ENCODE peak calls at places on chromosomes 6 and 20, in four cellular contexts. W is naive thymus-derived CD4-positive, alpha-beta T cell; Q is PC-3; A is mammary epithelial cell. R is an unnamed sample. For H3K4me1, the result is how much of the 10 kb centered on the place peaks cover.

GRCh38 chr6:34140075-34140474 is 5.8 kb downstream of the GRM4 start:
- DNase-seq in W (no peak), Q (no peak), A (no peak), R (no peak)

GRCh38 chr6:158316022-158316421 is 3.8 kb downstream of the TULP4 start:
- DNase-seq in W (no peak), Q (peak), A (peak), R (no peak)

GRCh38 chr6:147260091-147260490 is 55.9 kb downstream of the STXBP5 start:
- DNase-seq in W (no peak), Q (no peak), A (peak), R (no peak)

GRCh38 chr6:139376054-139376355 is 1.6 kb upstream of the CITED2 start:
- DNase-seq in W (no peak), Q (peak), A (no peak), R (no peak)

GRCh38 chr6:166777096-166777630 is 150.1 kb upstream of the RPS6KA2 start:
- DNase-seq in W (no peak), Q (no peak), A (no peak), R (no peak)

GRCh38 chr20:7856756-7857155 is 83.5 kb downstream of the HAO1 start:
- DNase-seq in W (no peak), Q (peak), A (peak), R (no peak)

GRCh38 chr6:144190593-144190992 is 40.3 kb downstream of the STX11 start:
- DNase-seq in W (no peak), Q (peak), A (peak), R (no peak)

GRCh38 chr6:161029195-161029809 is 37.7 kb downstream of the MAP3K4 start:
- DNase-seq in W (no peak), Q (no peak), A (peak), R (no peak)

GRCh38 chr6:75204222-75204958 is 1.5 kb downstream of the COL12A1 start:
- DNase-seq in W (no peak), Q (peak), A (peak), R (no peak)

GRCh38 chr6:169789944-169790927 is 38.8 kb downstream of the ERMARD start:
- DNase-seq in W (peak), Q (peak), A (peak), R (peak)

GRCh38 chr20:58895099-58895795 is 42.7 kb downstream of the GNAS start:
- DNase-seq in W (no peak), Q (no peak), A (no peak), R (no peak)

GRCh38 chr6:7058250-7058923 is 49.4 kb upstream of the RREB1 start:
- DNase-seq in W (no peak), Q (peak), A (peak), R (no peak)

GRCh38 chr6:88614306-88614877 is 349.0 kb downstream of the RNGTT start:
- DNase-seq in W (no peak), Q (no peak), A (no peak), R (no peak)

GRCh38 chr6:121597654-121598053 is 162.2 kb downstream of the GJA1 start:
- DNase-seq in W (no peak), Q (peak), A (peak), R (no peak)

GRCh38 chr20:21102252-21102609 is 3.9 kb downstream of the LINC00237 start:
- DNase-seq in W (no peak), Q (no peak), A (no peak), R (no peak)

GRCh38 chr6:12439296-12439695 is 149.1 kb downstream of the EDN1 start:
- DNase-seq in W (no peak), Q (no peak), A (peak), R (no peak)

GRCh38 chr6:16750566-16750965 is 10.7 kb downstream of the ATXN1 start:
- DNase-seq in W (no peak), Q (no peak), A (no peak), R (no peak)

GRCh38 chr6:107113460-107114212 is 1.7 kb downstream of the BEND3 start:
- DNase-seq in W (no peak), Q (no peak), A (peak), R (no peak)

GRCh38 chr20:45346851-45347250 is 1.4 kb downstream of the SDC4 start:
- DNase-seq in W (no peak), Q (peak), A (no peak), R (no peak)

GRCh38 chr6:10111975-10112374 is 302.9 kb downstream of the TFAP2A start:
- DNase-seq in W (no peak), Q (no peak), A (no peak), R (no peak)

GRCh38 chr20:56343861-56344381 is 14.9 kb upstream of the FAM210B start:
- DNase-seq in W (no peak), Q (peak), A (peak), R (no peak)

GRCh38 chr6:22322103-22322882 is 25.5 kb upstream of the PRL start:
- DNase-seq in W (no peak), Q (no peak), A (no peak), R (no peak)

GRCh38 chr6:154394571-154394970 is 38.0 kb upstream of the IPCEF1 start:
- DNase-seq in W (no peak), Q (no peak), A (no peak), R (no peak)

GRCh38 chr6:148599967-148600426 is 146.8 kb upstream of the UST start:
- DNase-seq in W (no peak), Q (no peak), A (no peak), R (no peak)

GRCh38 chr6:111484655-111484974 is 1.6 kb upstream of the REV3L start:
- DNase-seq in W (no peak), Q (no peak), A (no peak), R (no peak)

GRCh38 chr6:51678905-51679620 is 408.4 kb downstream of the PKHD1 start:
- DNase-seq in W (no peak), Q (peak), A (peak), R (no peak)

GRCh38 chr6:89993411-89993810 is 99.1 kb downstream of the GJA10 start:
- DNase-seq in W (no peak), Q (no peak), A (no peak), R (no peak)

GRCh38 chr20:46400253-46400652 is 6.2 kb downstream of the ELMO2 start:
- DNase-seq in W (no peak), Q (no peak), A (no peak), R (no peak)

GRCh38 chr6:45990162-45990561 is 25.5 kb downstream of the CLIC5 start:
- DNase-seq in W (no peak), Q (no peak), A (no peak), R (no peak)
- H3K4me1 ChIP-seq in W (under half), Q (under half), A (under half), R (under half)

GRCh38 chr20:4998160-4998651 is 3.1 kb downstream of the SLC23A2 start:
- DNase-seq in W (no peak), Q (peak), A (no peak), R (no peak)

GRCh38 chr20:5000263-5001173 is 792 bp downstream of the SLC23A2 start:
- DNase-seq in W (peak), Q (no peak), A (no peak), R (peak)

GRCh38 chr20:4999788-5000187 is 1.5 kb downstream of the SLC23A2 start:
- DNase-seq in W (no peak), Q (no peak), A (no peak), R (no peak)

GRCh38 chr20:5001174-5002076 is at the start of gene SLC23A2:
- DNase-seq in W (peak), Q (peak), A (no peak), R (peak)

DNA sequence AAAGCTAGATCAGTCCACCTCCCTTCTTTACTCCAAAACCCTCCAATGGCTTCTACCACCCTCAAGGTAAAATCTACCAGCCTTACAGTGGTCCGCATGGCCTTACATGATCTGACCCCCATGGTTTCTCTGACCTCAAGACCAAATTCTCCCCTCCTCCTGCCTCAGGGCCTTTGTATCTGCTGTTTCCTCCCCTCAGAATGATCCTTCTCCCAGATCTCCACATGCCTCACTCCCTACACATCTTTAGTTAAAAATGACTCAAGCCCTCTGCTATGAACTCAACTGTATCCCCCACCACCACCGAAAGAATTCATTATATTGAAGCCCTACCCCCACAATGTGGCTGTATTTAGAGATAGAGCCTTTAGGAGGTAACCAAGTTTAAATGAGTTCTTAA is 4.1 kb downstream of the SLC23A2 start:
- DNase-seq in W (no peak), Q (no peak), A (no peak), R (no peak)
- H3K4me1 ChIP-seq in W (under half), Q (under half), A (under half), R (under half)

GRCh38 chr20:3889489-3890409 is 562 bp downstream of the PANK2 start:
- DNase-seq in W (peak), Q (peak), A (peak), R (peak)
- H3K4me1 ChIP-seq in W (under half), Q (under half), A (under half), R (under half)

GRCh38 chr6:95576218-95576617 is 1.1 kb upstream of the MANEA start:
- DNase-seq in W (no peak), Q (no peak), A (no peak), R (no peak)
- H3K4me1 ChIP-seq in W (under half), Q (under half), A (under half), R (under half)

GRCh38 chr6:108594640-108595039 is 33.9 kb downstream of the FOXO3 start:
- DNase-seq in W (no peak), Q (peak), A (no peak), R (no peak)
- H3K4me1 ChIP-seq in W (under half), Q (under half), A (half or more), R (under half)

R was measured in effector memory CD4-positive, alpha-beta T cell.